ENCODE peak calls at places on chromosomes 13 and 19, in nine cellular contexts. One of them, this sample, is unnamed.

GRCh38 chr13:75829874-75830273 is 193.7 kb downstream of the LMO7 start:
- DNase-seq in nephron progenitor cell: no peak
- DNase-seq in HT-29: no peak
- DNase-seq in D341Med: no peak
- DNase-seq in activated T-cell treated with anti-CD3 and anti-CD28 coated beads, Interleukin-2, amount 50 U/mL, for 72 hours: no peak
- DNase-seq in NB4: no peak
- DNase-seq in AG10803: peak
- DNase-seq in renal cortical epithelial cell: no peak
- DNase-seq in stimulated activated CD8-positive, alpha-beta memory T cell treated with anti-CD3 and anti-CD28 coated beads, Interleukin-4, amount 100 ng/mL, for 24 hours: no peak
- DNase-seq in this sample: no peak

GRCh38 chr19:7251502-7251901 is 42.7 kb downstream of the INSR start:
- DNase-seq in nephron progenitor cell: no peak
- DNase-seq in HT-29: no peak
- DNase-seq in D341Med: no peak
- DNase-seq in activated T-cell treated with anti-CD3 and anti-CD28 coated beads, Interleukin-2, amount 50 U/mL, for 72 hours: peak
- DNase-seq in NB4: peak
- DNase-seq in AG10803: no peak
- DNase-seq in renal cortical epithelial cell: no peak
- DNase-seq in stimulated activated CD8-positive, alpha-beta memory T cell treated with anti-CD3 and anti-CD28 coated beads, Interleukin-4, amount 100 ng/mL, for 24 hours: no peak
- DNase-seq in this sample: no peak

GRCh38 chr19:49151339-49152217 is 3.6 kb downstream of the HRC start:
- DNase-seq in nephron progenitor cell: peak
- DNase-seq in HT-29: peak
- DNase-seq in D341Med: peak
- DNase-seq in activated T-cell treated with anti-CD3 and anti-CD28 coated beads, Interleukin-2, amount 50 U/mL, for 72 hours: peak
- DNase-seq in NB4: peak
- DNase-seq in AG10803: no peak
- DNase-seq in renal cortical epithelial cell: peak
- DNase-seq in stimulated activated CD8-positive, alpha-beta memory T cell treated with anti-CD3 and anti-CD28 coated beads, Interleukin-4, amount 100 ng/mL, for 24 hours: no peak
- DNase-seq in this sample: no peak

GRCh38 chr13:90721937-90722336 is 625.5 kb upstream of the MIR17HG start:
- DNase-seq in nephron progenitor cell: no peak
- DNase-seq in HT-29: no peak
- DNase-seq in D341Med: no peak
- DNase-seq in activated T-cell treated with anti-CD3 and anti-CD28 coated beads, Interleukin-2, amount 50 U/mL, for 72 hours: no peak
- DNase-seq in NB4: no peak
- DNase-seq in AG10803: no peak
- DNase-seq in renal cortical epithelial cell: no peak
- DNase-seq in stimulated activated CD8-positive, alpha-beta memory T cell treated with anti-CD3 and anti-CD28 coated beads, Interleukin-4, amount 100 ng/mL, for 24 hours: no peak
- DNase-seq in this sample: no peak

GRCh38 chr13:61024046-61024445 is 391.6 kb downstream of the PCDH20 start:
- DNase-seq in nephron progenitor cell: no peak
- DNase-seq in HT-29: no peak
- DNase-seq in D341Med: no peak
- DNase-seq in activated T-cell treated with anti-CD3 and anti-CD28 coated beads, Interleukin-2, amount 50 U/mL, for 72 hours: no peak
- DNase-seq in NB4: no peak
- DNase-seq in AG10803: no peak
- DNase-seq in renal cortical epithelial cell: no peak
- DNase-seq in stimulated activated CD8-positive, alpha-beta memory T cell treated with anti-CD3 and anti-CD28 coated beads, Interleukin-4, amount 100 ng/mL, for 24 hours: no peak
- DNase-seq in this sample: no peak

GRCh38 chr13:44713793-44714469 is 137.8 kb upstream of the TSC22D1 start:
- DNase-seq in nephron progenitor cell: no peak
- DNase-seq in HT-29: no peak
- DNase-seq in D341Med: no peak
- DNase-seq in activated T-cell treated with anti-CD3 and anti-CD28 coated beads, Interleukin-2, amount 50 U/mL, for 72 hours: no peak
- DNase-seq in NB4: no peak
- DNase-seq in AG10803: peak
- DNase-seq in renal cortical epithelial cell: peak
- DNase-seq in stimulated activated CD8-positive, alpha-beta memory T cell treated with anti-CD3 and anti-CD28 coated beads, Interleukin-4, amount 100 ng/mL, for 24 hours: no peak
- DNase-seq in this sample: peak

GRCh38 chr13:37681295-37682032 is 82.9 kb upstream of the POSTN start:
- DNase-seq in nephron progenitor cell: no peak
- DNase-seq in HT-29: no peak
- DNase-seq in D341Med: no peak
- DNase-seq in activated T-cell treated with anti-CD3 and anti-CD28 coated beads, Interleukin-2, amount 50 U/mL, for 72 hours: no peak
- DNase-seq in NB4: no peak
- DNase-seq in AG10803: peak
- DNase-seq in renal cortical epithelial cell: peak
- DNase-seq in stimulated activated CD8-positive, alpha-beta memory T cell treated with anti-CD3 and anti-CD28 coated beads, Interleukin-4, amount 100 ng/mL, for 24 hours: no peak
- DNase-seq in this sample: no peak

GRCh38 chr19:31667106-31667505 is 317.9 kb upstream of the TSHZ3 start:
- DNase-seq in nephron progenitor cell: no peak
- DNase-seq in HT-29: no peak
- DNase-seq in D341Med: no peak
- DNase-seq in activated T-cell treated with anti-CD3 and anti-CD28 coated beads, Interleukin-2, amount 50 U/mL, for 72 hours: no peak
- DNase-seq in NB4: no peak
- DNase-seq in AG10803: no peak
- DNase-seq in renal cortical epithelial cell: no peak
- DNase-seq in stimulated activated CD8-positive, alpha-beta memory T cell treated with anti-CD3 and anti-CD28 coated beads, Interleukin-4, amount 100 ng/mL, for 24 hours: no peak
- DNase-seq in this sample: no peak

GRCh38 chr13:44726214-44726613 is 150.1 kb upstream of the TSC22D1 start:
- DNase-seq in nephron progenitor cell: no peak
- DNase-seq in HT-29: no peak
- DNase-seq in D341Med: no peak
- DNase-seq in activated T-cell treated with anti-CD3 and anti-CD28 coated beads, Interleukin-2, amount 50 U/mL, for 72 hours: no peak
- DNase-seq in NB4: peak
- DNase-seq in AG10803: peak
- DNase-seq in renal cortical epithelial cell: no peak
- DNase-seq in stimulated activated CD8-positive, alpha-beta memory T cell treated with anti-CD3 and anti-CD28 coated beads, Interleukin-4, amount 100 ng/mL, for 24 hours: no peak
- DNase-seq in this sample: no peak

GRCh38 chr13:19959831-19960672 is 1.5 kb downstream of the ZMYM2 start:
- DNase-seq in nephron progenitor cell: peak
- DNase-seq in HT-29: peak
- DNase-seq in D341Med: peak
- DNase-seq in activated T-cell treated with anti-CD3 and anti-CD28 coated beads, Interleukin-2, amount 50 U/mL, for 72 hours: peak
- DNase-seq in NB4: peak
- DNase-seq in AG10803: peak
- DNase-seq in renal cortical epithelial cell: peak
- DNase-seq in stimulated activated CD8-positive, alpha-beta memory T cell treated with anti-CD3 and anti-CD28 coated beads, Interleukin-4, amount 100 ng/mL, for 24 hours: peak
- DNase-seq in this sample: peak

GRCh38 chr19:52665529-52665928 is 27.4 kb upstream of the ZNF83 start:
- DNase-seq in nephron progenitor cell: no peak
- DNase-seq in HT-29: peak
- DNase-seq in D341Med: no peak
- DNase-seq in activated T-cell treated with anti-CD3 and anti-CD28 coated beads, Interleukin-2, amount 50 U/mL, for 72 hours: no peak
- DNase-seq in NB4: no peak
- DNase-seq in AG10803: no peak
- DNase-seq in renal cortical epithelial cell: peak
- DNase-seq in stimulated activated CD8-positive, alpha-beta memory T cell treated with anti-CD3 and anti-CD28 coated beads, Interleukin-4, amount 100 ng/mL, for 24 hours: no peak
- DNase-seq in this sample: peak